ENCODE peak calls at places on chromosomes 11 and 22, in four cellular contexts. L is CD8-positive, alpha-beta T cell; V is right atrium auricular region; K is DND-41. O is an unnamed sample.

GRCh38 chr11:58867556-58867955 is 23.1 kb upstream of the GLYATL2 start:
- DNase-seq in L (no peak), K (no peak), V (no peak), O (no peak)

GRCh38 chr22:49598338-49598737 is 229.3 kb downstream of the BRD1 start:
- DNase-seq in V (no peak), L (no peak), K (no peak), O (no peak)

GRCh38 chr22:29936186-29936585 is 53.2 kb downstream of the MTMR3 start:
- DNase-seq in L (no peak), K (no peak), V (no peak), O (no peak)

GRCh38 chr11:120797133-120797532 is 226.8 kb upstream of the TBCEL start:
- DNase-seq in L (no peak), V (no peak), K (no peak), O (peak)

GRCh38 chr11:41003339-41003992 is 456.0 kb downstream of the LRRC4C start:
- DNase-seq in V (no peak), K (no peak), L (no peak), O (no peak)

GRCh38 chr11:47552581-47553416 is at the start of gene CELF1:
- DNase-seq in V (peak), L (peak), K (peak), O (peak)

GRCh38 chr22:29330753-29331152 is 15.3 kb upstream of the RASL10A start:
- DNase-seq in V (no peak), L (no peak), K (no peak), O (peak)

GRCh38 chr11:45896392-45897068 is 10.5 kb downstream of the FREY1 start:
- DNase-seq in L (no peak), V (no peak), K (no peak), O (peak)

GRCh38 chr22:28108851-28109250 is 189.8 kb upstream of the PITPNB start:
- DNase-seq in L (no peak), V (no peak), K (no peak), O (no peak)

GRCh38 chr11:33168605-33169240 is 7.4 kb upstream of the CSTF3 start:
- DNase-seq in V (no peak), L (no peak), K (no peak), O (no peak)

GRCh38 chr11:73121692-73122091 is 20.4 kb downstream of the FCHSD2 start:
- DNase-seq in V (no peak), L (no peak), K (no peak), O (no peak)

GRCh38 chr11:33912405-33913361 is 20.8 kb upstream of the LMO2 start:
- DNase-seq in V (no peak), L (no peak), K (no peak), O (no peak)

GRCh38 chr11:10379433-10379832 is 74.6 kb downstream of the ADM start:
- DNase-seq in K (no peak), L (no peak), V (no peak), O (no peak)

GRCh38 chr11:110429614-110430266 is at the start of gene FDX1:
- DNase-seq in L (peak), V (peak), K (peak), O (peak)

GRCh38 chr22:29143848-29144785 is 61.6 kb upstream of the EMID1 start:
- DNase-seq in V (no peak), L (no peak), K (no peak), O (no peak)

GRCh38 chr11:126515501-126515900 is 160.0 kb downstream of the ST3GAL4 start:
- DNase-seq in V (no peak), K (no peak), L (no peak), O (no peak)

DNA sequence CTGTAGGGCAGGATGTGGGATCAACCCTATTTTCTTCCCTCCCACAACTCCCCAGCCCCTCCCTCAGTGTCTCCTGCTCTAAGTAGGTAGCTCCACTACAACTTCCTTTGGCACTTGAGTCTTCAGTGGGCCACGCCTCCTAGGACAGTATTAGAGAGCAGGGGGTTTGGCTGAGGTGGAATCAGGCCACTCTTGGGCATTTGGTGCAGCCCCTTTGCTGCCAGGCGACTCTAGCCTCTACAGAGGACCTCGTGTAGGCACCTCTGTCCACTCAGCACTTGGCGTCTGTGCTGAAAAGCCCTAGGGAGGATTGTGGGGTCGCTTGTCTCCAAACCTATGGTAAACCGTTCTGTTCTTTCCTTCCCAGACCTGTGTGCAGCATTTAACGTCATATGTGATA is 2.7 kb downstream of the FADD start:
- DNase-seq in V (no peak), K (no peak), L (no peak), O (no peak)
- H3K4me3 ChIP-seq in V (no peak), K (no peak), L (no peak), O (no peak)

GRCh38 chr11:65488273-65489058 is 10.4 kb upstream of the MALAT1 start:
- DNase-seq in V (no peak), L (no peak), K (no peak), O (no peak)
- H3K4me3 ChIP-seq in V (no peak), L (no peak), K (no peak), O (peak)

DNA sequence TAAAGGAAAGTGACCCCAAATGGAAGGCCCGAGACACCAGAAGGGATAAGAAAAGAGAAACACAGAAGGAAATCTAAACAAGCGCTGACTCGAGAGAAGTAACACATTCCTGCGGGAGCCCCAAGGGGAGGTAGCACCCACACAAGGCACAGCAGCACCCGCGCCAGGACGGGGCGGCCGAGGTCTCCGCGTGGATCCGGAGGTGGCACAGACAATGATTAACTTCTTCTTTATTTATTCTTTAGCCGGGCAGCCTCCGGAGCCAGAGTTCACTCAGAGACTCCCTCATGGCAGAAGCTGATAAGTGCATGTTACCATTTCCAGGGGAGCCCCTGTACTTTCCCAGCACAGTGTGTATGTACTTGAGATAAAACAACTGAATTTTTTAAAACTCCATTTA is 5.1 kb downstream of the TOLLIP start:
- DNase-seq in K (no peak), L (peak), V (peak), O (no peak)
- H3K4me3 ChIP-seq in K (no peak), L (no peak), V (no peak), O (no peak)

GRCh38 chr11:12472401-12473065 is 95.2 kb downstream of the PARVA start:
- DNase-seq in L (no peak), V (no peak), K (no peak), O (no peak)
- H3K4me3 ChIP-seq in L (no peak), V (no peak), K (no peak), O (no peak)

GRCh38 chr22:40347300-40347699 is 1.0 kb downstream of the ADSL start:
- DNase-seq in L (no peak), V (no peak), K (no peak), O (no peak)

GRCh38 chr22:40346178-40347064 is at the start of gene ADSL:
- DNase-seq in K (peak), V (peak), L (peak), O (peak)

GRCh38 chr22:40348025-40348658 is 1.8 kb downstream of the ADSL start:
- DNase-seq in V (no peak), L (peak), K (peak), O (peak)

GRCh38 chr22:40345271-40345670 is 1.0 kb upstream of the ADSL start:
- DNase-seq in L (no peak), V (no peak), K (peak), O (no peak)

DNA sequence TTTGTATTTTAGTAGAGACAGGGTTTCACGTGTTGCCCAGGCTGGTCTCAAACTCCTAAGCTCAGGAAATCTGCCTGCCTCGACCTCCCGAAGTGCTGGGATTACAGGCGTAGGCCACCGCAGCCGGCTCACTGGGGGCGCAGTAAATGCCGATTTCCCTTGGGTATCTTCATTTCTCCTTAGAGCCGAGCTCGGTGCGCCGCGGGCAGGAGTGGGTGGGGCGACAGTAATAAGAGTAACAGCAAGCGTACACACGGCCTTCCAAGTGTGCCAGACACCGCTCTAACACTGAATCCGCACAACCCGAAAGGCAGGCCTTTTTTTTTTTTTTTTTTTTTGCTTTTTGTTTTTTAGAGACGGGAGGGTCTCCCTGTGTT is 511 bp upstream of the ADSL start:
- DNase-seq in K (peak), V (no peak), L (peak), O (peak)
- H3K4me3 ChIP-seq in K (peak), V (peak), L (peak), O (peak)

GRCh38 chr11:77749232-77749631 is 71.3 kb downstream of the RSF1 start:
- DNase-seq in K (no peak), V (no peak), L (no peak), O (no peak)

GRCh38 chr11:77748266-77748665 is 72.3 kb downstream of the RSF1 start:
- DNase-seq in K (no peak), V (no peak), L (no peak), O (no peak)

GRCh38 chr11:77750757-77751156 is 69.8 kb downstream of the RSF1 start:
- DNase-seq in K (no peak), L (no peak), V (no peak), O (no peak)

GRCh38 chr11:77752518-77752917 is 68.0 kb downstream of the RSF1 start:
- DNase-seq in L (no peak), V (no peak), K (no peak), O (no peak)

DNA sequence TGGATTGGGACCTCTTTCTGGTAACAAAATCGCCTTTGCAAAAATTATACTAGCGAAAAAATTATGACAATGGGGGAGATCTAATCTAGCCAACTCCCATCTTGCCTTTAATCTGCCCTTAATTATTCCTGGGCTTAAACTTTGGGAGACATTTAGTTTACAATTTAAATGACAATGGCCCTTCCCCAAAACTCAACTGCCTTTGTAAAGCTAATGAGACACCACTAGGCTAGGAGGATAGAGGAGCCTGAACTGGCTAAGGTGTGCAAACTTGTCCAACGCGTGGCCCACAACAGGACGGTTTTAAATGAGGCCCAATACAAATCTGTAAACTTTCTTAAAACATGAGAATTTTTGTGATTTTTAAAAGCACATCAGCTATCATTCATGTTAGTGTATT is 67.3 kb downstream of the RSF1 start:
- DNase-seq in K (no peak), V (no peak), L (no peak), O (no peak)
- H3K4me3 ChIP-seq in K (no peak), V (no peak), L (no peak), O (no peak)

O was measured in BE2C.